ENCODE peak calls at places on chromosomes 11 and 22, in six cellular contexts. K, D, C, M, T and R are unnamed samples. For H3K4me1, the result is how much of the 10 kb centered on the place peaks cover.

GRCh38 chr11:83303358-83303757 is 17.2 kb upstream of the CCDC90B start:
- DNase-seq in K (no peak), C (no peak), T (no peak), D (no peak), M (no peak), R (no peak)

GRCh38 chr11:944711-945470 is 19.2 kb downstream of the AP2A2 start:
- DNase-seq in M (no peak), D (no peak), T (no peak), K (peak), C (no peak), R (no peak)

GRCh38 chr11:71304491-71304890 is 52.1 kb upstream of the SHANK2 start:
- DNase-seq in K (no peak), T (no peak), D (no peak), C (no peak), M (peak), R (no peak)

GRCh38 chr11:28849053-28849452 is 740.9 kb downstream of the METTL15 start:
- DNase-seq in M (no peak), T (no peak), D (no peak), K (no peak), C (no peak), R (no peak)

GRCh38 chr22:47144076-47144765 is 381.8 kb downstream of the TBC1D22A start:
- DNase-seq in K (no peak), T (no peak), M (no peak), D (no peak), C (no peak), R (no peak)

GRCh38 chr11:13349046-13349445 is 71.5 kb downstream of the BMAL1 start:
- DNase-seq in M (no peak), D (no peak), K (no peak), T (no peak), C (no peak), R (no peak)

GRCh38 chr11:108958446-108959123 is 293.7 kb downstream of the DDX10 start:
- DNase-seq in M (no peak), C (no peak), T (no peak), D (no peak), K (no peak), R (no peak)

GRCh38 chr11:10592331-10592730 is 23.9 kb upstream of the LYVE1 start:
- DNase-seq in T (no peak), D (no peak), K (no peak), C (no peak), M (no peak), R (no peak)

GRCh38 chr11:126336646-126337045 is 18.8 kb upstream of the ST3GAL4 start:
- DNase-seq in M (peak), C (no peak), D (no peak), K (peak), T (no peak), R (no peak)

GRCh38 chr11:85795712-85796487 is 15.0 kb downstream of the SYTL2 start:
- DNase-seq in K (no peak), C (no peak), T (no peak), M (no peak), D (no peak), R (no peak)

DNA sequence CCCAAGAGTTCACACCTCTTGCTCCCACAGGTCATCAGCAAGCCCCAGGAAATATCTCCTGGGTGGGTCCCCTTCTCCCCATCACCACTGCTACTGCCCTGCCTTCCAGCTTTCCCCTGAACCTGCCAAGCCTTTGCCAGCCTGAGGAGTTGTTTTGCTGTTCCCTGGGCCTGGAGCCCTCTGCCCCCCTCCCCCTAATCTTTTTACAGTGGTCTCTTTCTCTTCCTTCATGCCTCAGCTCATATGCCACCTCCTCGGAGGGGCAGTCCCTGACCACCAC is 18.9 kb downstream of the MYO7A start:
- DNase-seq in T (no peak), D (no peak), M (no peak), K (no peak), C (no peak), R (no peak)
- H3K4me1 ChIP-seq in T (under half), D (under half), M (under half), K (under half), C (under half), R (under half)

DNA sequence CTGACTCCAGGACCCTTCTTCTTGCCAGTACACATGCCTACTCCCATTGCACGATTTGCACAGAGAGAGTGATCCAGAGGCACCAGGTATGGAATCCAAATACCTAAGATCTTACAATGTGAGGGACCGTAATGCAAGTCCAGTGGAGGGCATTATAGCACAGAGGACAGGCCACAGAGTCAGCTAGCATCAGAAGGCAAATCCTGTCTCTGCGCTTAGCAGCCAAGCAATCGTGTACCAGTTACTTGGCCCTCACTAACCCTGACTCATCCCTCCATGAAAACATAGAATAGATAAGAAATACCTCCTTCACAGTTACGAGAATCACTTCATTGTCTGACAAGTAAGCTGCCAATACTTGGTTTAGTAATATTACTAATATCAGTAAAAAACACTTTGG is 69.7 kb upstream of the SLC6A5 start:
- DNase-seq in T (no peak), M (no peak), K (no peak), D (no peak), C (no peak), R (no peak)
- H3K4me1 ChIP-seq in T (under half), M (under half), K (under half), D (under half), C (under half), R (under half)

GRCh38 chr11:35593143-35593542 is 25.1 kb upstream of the FJX1 start:
- DNase-seq in D (no peak), M (no peak), C (no peak), K (peak), T (no peak), R (no peak)
- H3K4me1 ChIP-seq in D (under half), M (under half), C (under half), K (under half), T (under half), R (under half)

DNA sequence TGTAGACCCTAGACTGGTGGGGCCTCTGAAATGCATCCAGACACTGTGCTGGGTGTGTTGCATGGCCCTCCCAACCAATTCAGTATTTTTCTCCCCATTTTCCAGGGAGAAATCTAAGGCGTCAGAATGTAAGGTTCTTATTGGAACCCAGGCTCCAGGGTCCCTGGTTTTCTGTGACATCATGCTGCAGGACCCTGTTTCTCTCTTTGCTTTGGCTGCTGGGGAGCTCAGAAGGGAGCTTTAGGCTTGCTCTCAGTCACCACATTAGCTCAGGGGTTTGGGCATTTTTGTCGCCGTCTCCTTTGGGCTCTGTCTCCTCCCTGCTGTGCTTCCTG is 2.9 kb downstream of the MYEOV start:
- DNase-seq in M (no peak), C (no peak), K (no peak), T (no peak), D (no peak), R (no peak)
- H3K4me1 ChIP-seq in M (under half), C (half or more), K (under half), T (half or more), D (under half), R (half or more)

GRCh38 chr22:23780146-23780748 is 6.5 kb upstream of the SMARCB1 start:
- DNase-seq in K (no peak), M (no peak), T (no peak), D (no peak), C (no peak), R (no peak)

GRCh38 chr22:23781065-23781464 is 5.7 kb upstream of the SMARCB1 start:
- DNase-seq in C (no peak), D (no peak), T (no peak), M (no peak), K (no peak), R (no peak)

GRCh38 chr22:23778576-23778900 is 5.9 kb downstream of the MMP11 start:
- DNase-seq in C (no peak), K (no peak), D (no peak), T (no peak), M (no peak), R (no peak)

GRCh38 chr22:23779083-23779482 is 6.4 kb downstream of the MMP11 start:
- DNase-seq in D (no peak), K (no peak), M (no peak), T (no peak), C (no peak), R (no peak)

DNA sequence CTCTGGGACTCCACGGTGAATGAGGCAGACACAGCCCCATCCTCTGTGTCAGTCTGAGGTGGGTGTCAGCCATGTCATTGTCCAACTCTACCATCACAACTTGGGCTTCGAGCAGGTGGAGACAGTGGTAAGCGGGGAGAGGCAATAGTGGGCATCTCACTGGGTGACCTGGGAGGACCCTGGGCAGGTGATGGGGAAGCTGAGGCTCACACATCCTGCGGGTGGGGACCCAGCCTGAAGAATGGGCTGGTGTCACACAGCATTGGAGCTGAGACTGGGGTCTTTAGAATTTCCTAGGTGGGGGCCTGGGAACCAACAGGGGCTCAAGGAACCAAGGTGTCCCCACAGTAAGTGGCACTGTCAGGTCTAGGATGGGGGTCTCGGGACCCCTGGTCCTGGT is 7.0 kb upstream of the SMARCB1 start:
- DNase-seq in D (no peak), C (no peak), T (no peak), K (no peak), M (no peak), R (no peak)
- H3K4me1 ChIP-seq in D (under half), C (under half), T (under half), K (under half), M (under half), R (under half)

DNA sequence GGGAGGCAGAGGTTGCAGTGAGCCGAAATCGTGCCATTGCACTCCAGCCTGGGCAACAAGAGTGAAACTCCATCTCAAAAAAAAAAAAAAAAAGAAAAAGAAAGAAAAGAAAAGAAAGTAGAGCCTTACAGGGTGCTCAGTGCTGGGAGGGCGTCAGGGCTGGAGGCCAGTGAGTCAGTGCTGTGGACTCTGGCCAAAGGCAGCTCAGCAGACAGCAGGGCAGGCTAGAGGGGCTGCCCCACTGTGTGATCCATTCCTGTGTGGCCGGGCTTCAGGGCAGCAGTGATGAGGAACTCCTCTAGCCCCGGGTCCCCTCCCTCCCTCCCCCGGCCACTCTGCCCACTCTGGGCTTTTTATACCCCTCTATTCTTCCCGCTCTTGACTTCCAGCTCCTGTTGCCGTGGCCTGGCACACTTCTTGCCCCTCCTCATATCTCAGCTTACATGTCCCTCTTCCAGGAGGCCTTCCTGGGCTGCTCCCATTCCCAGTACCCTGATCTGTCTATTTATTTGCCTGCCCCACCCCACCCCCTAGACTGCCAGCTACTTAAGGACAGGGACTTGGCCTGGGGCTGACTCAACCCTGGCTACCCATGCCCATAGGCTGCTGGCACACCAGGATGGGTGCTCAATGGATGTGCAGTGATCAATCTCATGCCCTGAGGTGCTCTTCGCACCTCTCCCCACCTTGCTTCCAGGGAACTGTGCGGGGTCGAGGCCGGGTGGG is 10.1 kb downstream of the SYT12 start:
- DNase-seq in C (no peak), K (no peak), T (no peak), D (no peak), M (peak), R (no peak)
- H3K4me1 ChIP-seq in C (under half), K (under half), T (under half), D (under half), M (under half), R (under half)

DNA sequence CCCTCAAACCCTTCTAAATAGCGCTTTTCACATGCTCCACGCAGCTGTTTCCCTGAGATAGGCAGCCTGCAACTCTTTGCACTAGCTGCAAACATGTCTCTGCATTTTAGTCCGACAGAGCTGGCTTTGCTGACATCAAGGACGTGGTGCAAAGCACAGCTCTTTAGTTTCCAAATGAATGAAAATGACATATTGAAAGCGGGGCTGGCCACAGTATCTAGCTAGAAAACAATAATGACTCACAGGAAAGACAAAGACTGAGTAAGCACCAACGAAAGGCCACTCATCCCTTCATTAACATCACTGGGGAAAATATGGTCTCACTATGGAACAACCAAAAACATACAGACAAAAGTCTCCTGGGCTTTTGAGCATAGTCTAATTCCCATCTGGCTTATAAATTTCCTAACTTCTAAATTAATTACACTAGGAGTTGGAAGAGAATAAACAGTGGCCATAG is 15.3 kb upstream of the ZC3H12C start:
- DNase-seq in T (no peak), D (no peak), C (no peak), K (peak), M (no peak), R (no peak)
- H3K4me1 ChIP-seq in T (under half), D (under half), C (under half), K (under half), M (under half), R (under half)

GRCh38 chr11:114197799-114198500 is 98.2 kb upstream of the NNMT start:
- DNase-seq in T (no peak), K (no peak), M (peak), C (peak), D (no peak), R (no peak)

GRCh38 chr11:114193730-114194674 is 102.2 kb upstream of the NNMT start:
- DNase-seq in C (no peak), K (no peak), T (no peak), D (no peak), M (peak), R (no peak)

GRCh38 chr11:114199051-114199450 is 97.1 kb upstream of the NNMT start:
- DNase-seq in C (no peak), M (no peak), T (no peak), K (no peak), D (no peak), R (no peak)

GRCh38 chr11:114195981-114196731 is 100.0 kb upstream of the NNMT start:
- DNase-seq in D (peak), M (peak), T (no peak), K (no peak), C (no peak), R (peak)

GRCh38 chr11:114196994-114197702 is 99.1 kb upstream of the NNMT start:
- DNase-seq in M (no peak), C (no peak), T (no peak), D (no peak), K (no peak), R (no peak)
- H3K4me1 ChIP-seq in M (under half), C (half or more), T (half or more), D (under half), K (under half), R (under half)

DNA sequence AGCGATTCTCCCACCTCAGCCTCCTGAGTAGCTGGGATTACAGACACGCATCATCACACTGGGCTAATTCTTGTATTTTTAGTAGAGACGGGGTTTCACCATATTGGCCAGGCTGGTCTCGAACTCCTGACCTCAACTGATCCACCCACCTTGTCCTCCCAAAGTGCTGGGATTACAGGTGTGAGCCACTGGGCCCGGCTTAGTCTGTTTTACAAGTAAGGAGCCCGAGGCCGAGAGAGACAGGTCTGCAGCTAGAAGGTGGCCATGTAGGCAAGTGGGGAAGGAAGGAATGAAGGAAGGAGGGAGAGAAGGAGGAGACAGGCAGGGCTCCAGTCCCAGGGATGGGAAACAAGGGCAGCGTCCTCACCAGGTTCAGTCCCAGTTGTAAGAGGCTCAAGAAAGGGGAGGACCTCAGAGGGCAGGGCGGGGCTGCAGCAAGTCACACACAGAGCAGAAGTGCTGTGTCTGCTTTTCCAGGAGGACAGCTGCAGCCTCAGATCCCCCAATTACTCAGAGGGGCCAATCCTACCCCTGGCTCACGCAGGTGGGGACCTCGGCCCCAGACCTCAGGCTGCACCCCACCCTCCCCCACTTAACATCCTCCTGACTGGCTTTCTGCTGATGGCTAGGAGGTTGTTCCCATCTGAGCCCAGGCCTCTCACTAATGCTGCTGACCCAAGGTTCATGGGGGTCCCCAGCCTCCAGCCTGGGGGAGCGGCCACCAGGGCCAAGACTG is 53.8 kb upstream of the PRR5 start:
- DNase-seq in K (no peak), C (no peak), M (no peak), D (no peak), T (no peak), R (no peak)
- H3K4me1 ChIP-seq in K (under half), C (under half), M (under half), D (under half), T (under half), R (under half)

DNA sequence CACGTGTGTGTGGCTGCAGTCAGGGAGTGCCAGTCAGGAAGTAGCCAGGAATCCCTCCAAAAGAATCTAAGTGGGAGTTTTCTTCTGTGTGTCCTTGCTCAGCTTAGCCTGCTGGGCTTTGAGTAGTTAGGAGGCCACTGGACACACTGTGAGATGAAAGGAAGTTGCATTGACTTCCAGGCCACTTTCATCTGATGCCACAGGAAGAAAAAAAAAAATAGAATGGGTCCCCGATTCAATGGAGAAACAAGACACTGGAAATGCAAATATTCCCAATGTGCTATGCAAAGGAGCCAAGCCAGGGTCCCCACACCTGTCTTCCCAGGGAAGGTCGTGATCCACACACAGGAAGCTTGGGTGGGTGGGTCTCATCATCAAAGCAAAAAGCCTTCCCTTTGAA is 95.6 kb upstream of the E2F8 start:
- DNase-seq in D (no peak), K (no peak), C (no peak), M (no peak), T (no peak), R (no peak)
- H3K4me1 ChIP-seq in D (under half), K (under half), C (under half), M (under half), T (under half), R (under half)